ENCODE peak calls at places on chromosomes 12 and 14, in four cellular contexts. R, P, T and Q are unnamed samples.

GRCh38 chr12:93908846-93909592 is 231.8 kb downstream of the CRADD start:
- DNase-seq in R (no peak), P (no peak), T (no peak), Q (no peak)

GRCh38 chr14:22850944-22851790 is 14.8 kb downstream of the MMP14 start:
- DNase-seq in R (peak; percentile 98), P (no peak), T (peak; percentile 68), Q (peak; percentile 47)

GRCh38 chr12:6116481-6117021 is 7.9 kb downstream of the VWF start:
- DNase-seq in R (no peak), P (no peak), T (no peak), Q (no peak)

GRCh38 chr12:116397148-116397547 is 119.7 kb upstream of the MED13L start:
- DNase-seq in R (no peak), P (no peak), T (no peak), Q (no peak)

GRCh38 chr12:48002773-48003218 is 1.5 kb downstream of the COL2A1 start:
- DNase-seq in R (peak; percentile 85), P (no peak), T (no peak), Q (no peak)

GRCh38 chr12:42086021-42086420 is 58.7 kb downstream of the GXYLT1 start:
- DNase-seq in R (no peak), P (no peak), T (no peak), Q (no peak)

GRCh38 chr14:93794756-93795155 is 6.5 kb upstream of the PRIMA1 start:
- DNase-seq in R (no peak), P (no peak), T (no peak), Q (no peak)

GRCh38 chr12:12561305-12562015 is 1.2 kb downstream of the DUSP16 start:
- DNase-seq in R (peak; percentile 91), P (peak; percentile 65), T (peak; percentile 64), Q (peak; percentile 49)

GRCh38 chr14:67311868-67312267 is 47.7 kb downstream of the ATP6V1D start:
- DNase-seq in R (no peak), P (no peak), T (no peak), Q (no peak)

GRCh38 chr12:13950502-13950901 is 30.9 kb downstream of the GRIN2B start:
- DNase-seq in R (no peak), P (no peak), T (no peak), Q (no peak)

GRCh38 chr12:64232201-64232600 is 10.1 kb upstream of the KICS2 start:
- DNase-seq in R (no peak), P (no peak), T (no peak), Q (no peak)

GRCh38 chr12:80894179-80894578 is 43.6 kb downstream of the LIN7A start:
- DNase-seq in R (no peak), P (no peak), T (no peak), Q (no peak)

GRCh38 chr14:96304956-96305355 is 48.9 kb downstream of the BDKRB1 start:
- DNase-seq in R (no peak), P (peak; percentile 87), T (no peak), Q (peak; percentile 2)
- TF ChIP-seq CTCF in R (no peak), P (peak; percentile 65), T (no peak), Q (no peak)

DNA sequence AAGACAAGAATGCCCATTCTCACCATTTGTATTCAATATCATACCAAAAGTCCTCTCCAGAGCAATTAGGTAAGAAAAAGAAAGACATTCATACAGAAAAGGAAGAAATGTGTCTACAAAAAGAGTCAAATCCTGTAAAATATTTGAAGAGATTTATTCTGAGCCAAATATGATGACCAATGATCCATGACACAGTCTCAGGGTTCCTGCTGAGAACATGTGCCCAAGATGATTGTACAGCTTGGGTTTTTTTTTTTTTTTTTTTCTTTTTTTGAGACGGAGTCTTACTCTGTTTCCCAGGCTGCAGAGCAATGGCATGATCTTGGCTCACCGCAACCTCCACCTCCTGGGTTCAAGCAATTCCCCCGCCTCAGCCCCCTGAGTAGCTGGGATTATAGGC is 296.2 kb downstream of the C12orf75 start:
- DNase-seq in R (no peak), P (no peak), T (no peak), Q (no peak)
- TF ChIP-seq CTCF in R (no peak), P (no peak), T (no peak), Q (no peak)

DNA sequence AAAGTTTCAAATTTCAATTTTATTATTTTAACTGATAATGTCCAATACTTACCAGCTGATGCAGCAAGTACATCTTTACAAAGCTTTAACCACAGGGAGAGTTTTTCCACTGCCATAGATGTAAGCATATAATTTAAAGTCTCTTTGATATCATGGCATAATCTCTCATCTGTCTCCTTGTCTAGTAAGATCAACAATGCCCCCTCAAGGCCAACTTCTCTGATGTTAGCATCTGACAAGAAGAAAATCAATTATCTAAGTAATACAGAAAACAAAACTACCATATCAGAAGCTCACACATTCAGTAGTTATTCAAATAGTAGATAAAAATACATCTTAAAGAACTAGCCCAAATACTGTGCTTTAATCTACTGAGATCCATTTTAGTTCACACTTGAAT is 94.2 kb downstream of the HEATR5A start:
- DNase-seq in R (no peak), P (no peak), T (no peak), Q (peak; percentile 13)
- TF ChIP-seq CTCF in R (no peak), P (no peak), T (no peak), Q (no peak)

DNA sequence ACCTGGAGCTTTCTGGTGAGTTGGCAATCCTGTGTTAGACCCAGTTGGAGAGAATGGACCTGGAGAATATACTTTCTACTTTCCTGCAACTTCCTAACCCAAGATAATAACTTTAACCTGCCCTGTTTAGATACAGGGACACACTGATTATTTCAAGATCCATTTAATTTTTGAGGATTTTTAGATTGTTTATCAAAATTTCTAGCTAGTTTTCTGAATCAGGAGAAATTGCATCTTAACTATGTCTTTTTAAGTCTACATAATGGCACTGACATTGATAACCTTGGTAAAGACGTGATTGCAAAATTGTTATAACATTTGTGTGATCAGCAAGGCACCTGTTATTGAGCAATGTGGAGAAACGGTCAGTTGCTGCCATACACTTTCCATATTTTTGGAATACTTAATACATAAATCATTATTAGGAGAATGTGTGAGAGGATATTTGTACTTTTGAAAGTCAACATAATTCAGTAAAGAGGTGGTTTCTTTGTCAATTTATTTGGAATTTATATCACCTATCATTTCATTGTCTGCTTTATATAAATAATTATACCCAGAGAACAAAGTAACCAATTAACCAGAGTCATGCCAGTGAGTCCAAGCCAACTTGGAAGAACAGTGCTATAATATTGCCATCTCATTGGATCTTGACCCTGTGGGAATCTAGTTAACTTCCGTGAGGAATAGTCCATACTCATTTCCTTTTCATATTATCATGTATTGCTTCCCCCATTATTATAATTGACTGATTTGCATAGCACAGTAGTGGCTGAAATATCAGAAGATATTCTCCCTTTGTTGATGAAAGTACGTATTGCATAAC is 28.4 kb downstream of the NFYB start:
- DNase-seq in R (no peak), P (no peak), T (no peak), Q (no peak)
- TF ChIP-seq CTCF in R (no peak), P (no peak), T (no peak), Q (peak; percentile 42)

GRCh38 chr12:59164991-59165718 is 244.9 kb upstream of the LRIG3 start:
- DNase-seq in R (no peak), P (no peak), T (no peak), Q (no peak)
- TF ChIP-seq CTCF in R (no peak), P (peak; percentile 75), T (no peak), Q (no peak)

GRCh38 chr14:32590157-32590556 is 261.1 kb downstream of the AKAP6 start:
- DNase-seq in R (no peak), P (no peak), T (no peak), Q (no peak)
- TF ChIP-seq CTCF in R (no peak), P (no peak), T (no peak), Q (no peak)